ENCODE peak calls at places on chromosomes 7 and 10, in nine cellular contexts. J is lower lobe of right lung; M is adrenal gland; W is ovary; D is CD8-positive, alpha-beta T cell; Q is HCT116; V is neuronal stem cell; C is CD8-positive, alpha-beta memory T cell; B is left ventricle myocardium inferior. O is an unnamed sample.

GRCh38 chr7:43586251-43586900 is 3.5 kb downstream of the STK17A start:
- DNase-seq in J (no peak), M (no peak), W (no peak), D (no peak), Q (no peak), V (no peak), C (peak), B (no peak), O (no peak)

GRCh38 chr7:135274495-135275268 is 41.0 kb downstream of the STRA8 start:
- DNase-seq in J (no peak), M (peak), W (peak), D (peak), Q (peak), V (peak), C (peak), B (peak), O (peak)

GRCh38 chr7:112084506-112084905 is 121.7 kb downstream of the DOCK4 start:
- DNase-seq in J (peak), M (no peak), W (no peak), D (no peak), Q (no peak), V (no peak), C (no peak), B (no peak), O (no peak)

GRCh38 chr10:123241391-123242141 is 87.4 kb downstream of the BUB3 start:
- DNase-seq in J (no peak), M (no peak), W (no peak), D (peak), Q (no peak), V (no peak), C (peak), B (no peak), O (no peak)

GRCh38 chr7:47291461-47292051 is 290.4 kb downstream of the TNS3 start:
- DNase-seq in J (no peak), M (peak), W (no peak), D (no peak), Q (peak), V (no peak), C (no peak), B (no peak), O (no peak)

GRCh38 chr10:130399425-130399950 is 263.3 kb downstream of the GLRX3 start:
- DNase-seq in J (no peak), M (no peak), W (no peak), D (no peak), Q (no peak), V (no peak), C (no peak), B (no peak), O (no peak)

GRCh38 chr10:18005445-18005780 is 53.7 kb downstream of the SLC39A12 start:
- DNase-seq in J (no peak), M (no peak), W (no peak), D (no peak), Q (no peak), V (no peak), C (no peak), B (no peak), O (no peak)

GRCh38 chr7:153943428-153944370 is 108.5 kb upstream of the DPP6 start:
- DNase-seq in J (no peak), M (no peak), W (no peak), D (no peak), Q (no peak), V (peak), C (no peak), B (no peak), O (no peak)

GRCh38 chr10:46255696-46256355 is 31.0 kb upstream of the ANTXRL start:
- DNase-seq in J (peak), M (peak), W (no peak), D (no peak), Q (peak), V (peak), C (no peak), B (peak), O (peak)

GRCh38 chr7:481219-481930 is 38.3 kb downstream of the PDGFA start:
- DNase-seq in J (no peak), M (no peak), W (no peak), D (no peak), Q (no peak), V (no peak), C (no peak), B (peak), O (no peak)

GRCh38 chr10:30062090-30062489 is 2.7 kb upstream of the JCAD start:
- DNase-seq in J (no peak), M (no peak), W (no peak), D (no peak), Q (no peak), V (no peak), C (no peak), B (no peak), O (no peak)

GRCh38 chr7:142614116-142614515 is 135.2 kb upstream of the PRSS1 start:
- DNase-seq in J (no peak), M (no peak), W (no peak), D (no peak), Q (no peak), V (no peak), C (no peak), B (no peak), O (no peak)

GRCh38 chr10:2980116-2980515 is 87.2 kb upstream of the PFKP start:
- DNase-seq in J (no peak), M (no peak), W (no peak), D (no peak), Q (no peak), V (no peak), C (no peak), B (no peak), O (peak)

GRCh38 chr7:96173777-96174176 is 148.1 kb downstream of the SLC25A13 start:
- DNase-seq in J (no peak), M (no peak), W (no peak), D (no peak), Q (no peak), V (no peak), C (no peak), B (no peak), O (no peak)

GRCh38 chr10:99966306-99966705 is 43.4 kb downstream of the DNMBP start:
- DNase-seq in J (no peak), M (no peak), W (no peak), D (no peak), Q (peak), V (no peak), C (no peak), B (no peak), O (no peak)

GRCh38 chr10:120486671-120487205 is 29.7 kb downstream of the PLPP4 start:
- DNase-seq in J (no peak), M (no peak), W (no peak), D (no peak), Q (no peak), V (no peak), C (no peak), B (no peak), O (no peak)

GRCh38 chr7:131642429-131642828 is 86.0 kb upstream of the PODXL start:
- DNase-seq in J (no peak), M (no peak), W (no peak), D (no peak), Q (no peak), V (no peak), C (no peak), B (no peak), O (no peak)

GRCh38 chr7:70774895-70775527 is 356.9 kb upstream of the GALNT17 start:
- DNase-seq in J (no peak), M (no peak), W (no peak), D (no peak), Q (no peak), V (no peak), C (no peak), B (no peak), O (no peak)

GRCh38 chr7:132508724-132509348 is 67.4 kb downstream of the PLXNA4 start:
- DNase-seq in J (no peak), M (no peak), W (no peak), D (no peak), Q (no peak), V (no peak), C (no peak), B (peak), O (no peak)

GRCh38 chr7:157897686-157898085 is 560.9 kb downstream of the DNAJB6 start:
- DNase-seq in J (no peak), M (no peak), W (no peak), D (no peak), Q (no peak), V (no peak), C (no peak), B (no peak), O (no peak)

GRCh38 chr7:2851499-2851898 is 7.4 kb upstream of the GNA12 start:
- DNase-seq in J (no peak), M (no peak), W (no peak), D (no peak), Q (no peak), V (no peak), C (no peak), B (no peak), O (no peak)

GRCh38 chr7:5692845-5693278 is 88.6 kb downstream of the RNF216 start:
- DNase-seq in J (no peak), M (no peak), W (no peak), D (no peak), Q (no peak), V (no peak), C (no peak), B (no peak), O (no peak)

GRCh38 chr10:42491001-42491592 is 147.3 kb downstream of the ZNF33B start:
- DNase-seq in J (no peak), M (no peak), W (no peak), D (no peak), Q (no peak), V (no peak), C (no peak), B (no peak), O (no peak)

GRCh38 chr10:110916554-110917346 is 2.2 kb downstream of the BBIP1 start:
- DNase-seq in J (no peak), M (no peak), W (no peak), D (no peak), Q (no peak), V (no peak), C (no peak), B (no peak), O (peak)

GRCh38 chr7:66307591-66308215 is 102.6 kb downstream of the TPST1 start:
- DNase-seq in J (no peak), M (peak), W (no peak), D (no peak), Q (no peak), V (no peak), C (no peak), B (no peak), O (peak)

GRCh38 chr7:1668932-1669485 is 1.1 kb upstream of the ELFN1 start:
- DNase-seq in J (peak), M (no peak), W (no peak), D (no peak), Q (no peak), V (peak), C (no peak), B (no peak), O (no peak)

GRCh38 chr10:1643911-1644810 is 93.2 kb downstream of the ADARB2 start:
- DNase-seq in J (no peak), M (no peak), W (no peak), D (no peak), Q (no peak), V (no peak), C (no peak), B (no peak), O (no peak)

DNA sequence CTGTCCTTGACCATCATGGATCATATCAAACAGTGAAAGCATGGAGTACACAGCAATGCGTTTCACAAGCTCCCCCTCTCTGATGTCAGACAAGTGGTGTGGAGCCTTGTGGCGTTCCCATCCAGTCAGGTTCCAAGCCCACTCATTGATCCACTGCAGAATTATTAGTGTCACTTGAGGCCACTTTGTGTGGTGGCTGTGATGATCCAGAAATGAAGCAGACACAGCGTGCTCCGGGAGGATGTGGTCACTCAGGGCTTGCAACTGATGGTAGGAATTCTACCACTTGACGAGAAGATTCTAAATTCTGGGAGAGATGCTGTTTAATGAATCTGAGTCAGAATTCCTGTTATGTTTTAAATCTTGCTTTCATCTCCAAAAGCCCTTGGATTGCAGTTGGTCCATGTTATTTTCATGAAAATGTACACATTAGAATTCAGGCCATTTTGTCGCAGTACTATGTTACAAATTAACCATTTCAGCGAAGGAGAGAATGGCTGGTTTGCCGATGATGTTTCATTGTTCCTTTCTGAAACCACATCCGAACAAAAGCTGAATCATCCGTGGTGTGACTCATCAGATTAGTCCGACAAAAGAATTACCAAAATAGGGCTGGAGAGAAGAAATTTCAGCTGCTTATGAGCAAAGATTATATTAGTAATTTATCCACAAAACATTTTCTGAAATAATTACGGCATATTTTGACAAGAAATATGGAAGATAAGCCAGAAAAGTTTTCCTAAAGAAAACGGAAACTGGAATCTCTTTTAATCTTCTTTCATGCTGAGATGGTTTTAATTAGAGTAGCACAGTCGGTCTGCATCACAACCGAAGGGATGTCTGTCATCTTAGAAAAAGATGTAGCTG is 48.1 kb downstream of the INSYN2A start:
- DNase-seq in J (no peak), M (no peak), W (no peak), D (no peak), Q (peak), V (no peak), C (no peak), B (no peak), O (no peak)
- H3K27ac ChIP-seq in J (no peak), M (no peak), W (no peak), D (no peak), Q (peak), V (no peak), C (no peak), B (no peak), O (no peak)

DNA sequence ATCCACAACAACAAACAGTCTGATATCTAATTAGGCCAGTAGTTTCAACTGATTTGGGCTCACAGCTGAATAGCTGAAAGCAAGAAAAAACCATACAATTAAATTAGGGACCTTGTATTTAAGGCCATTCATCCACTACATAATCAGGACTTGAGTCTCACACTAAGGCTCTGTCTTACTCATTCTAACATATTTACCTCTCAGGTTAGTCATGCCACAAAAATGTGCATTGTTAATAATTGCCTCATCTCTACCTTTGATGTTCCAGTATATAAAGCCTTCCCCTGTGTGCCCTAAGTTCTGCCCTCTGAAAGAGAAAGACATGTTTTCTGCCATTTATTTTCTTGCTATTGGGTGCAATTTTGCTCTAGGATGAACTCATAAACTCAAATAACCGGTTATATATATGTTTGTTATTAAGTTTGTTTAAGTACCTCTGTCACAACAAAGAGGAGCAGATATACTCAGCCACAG is 5.3 kb upstream of the C1GALT1 start:
- DNase-seq in J (no peak), M (no peak), W (no peak), D (no peak), Q (peak), V (peak), C (no peak), B (no peak), O (no peak)
- H3K4me3 ChIP-seq in J (no peak), M (no peak), W (no peak), D (no peak), Q (peak), V (no peak), C (no peak), B (no peak), O (no peak)

DNA sequence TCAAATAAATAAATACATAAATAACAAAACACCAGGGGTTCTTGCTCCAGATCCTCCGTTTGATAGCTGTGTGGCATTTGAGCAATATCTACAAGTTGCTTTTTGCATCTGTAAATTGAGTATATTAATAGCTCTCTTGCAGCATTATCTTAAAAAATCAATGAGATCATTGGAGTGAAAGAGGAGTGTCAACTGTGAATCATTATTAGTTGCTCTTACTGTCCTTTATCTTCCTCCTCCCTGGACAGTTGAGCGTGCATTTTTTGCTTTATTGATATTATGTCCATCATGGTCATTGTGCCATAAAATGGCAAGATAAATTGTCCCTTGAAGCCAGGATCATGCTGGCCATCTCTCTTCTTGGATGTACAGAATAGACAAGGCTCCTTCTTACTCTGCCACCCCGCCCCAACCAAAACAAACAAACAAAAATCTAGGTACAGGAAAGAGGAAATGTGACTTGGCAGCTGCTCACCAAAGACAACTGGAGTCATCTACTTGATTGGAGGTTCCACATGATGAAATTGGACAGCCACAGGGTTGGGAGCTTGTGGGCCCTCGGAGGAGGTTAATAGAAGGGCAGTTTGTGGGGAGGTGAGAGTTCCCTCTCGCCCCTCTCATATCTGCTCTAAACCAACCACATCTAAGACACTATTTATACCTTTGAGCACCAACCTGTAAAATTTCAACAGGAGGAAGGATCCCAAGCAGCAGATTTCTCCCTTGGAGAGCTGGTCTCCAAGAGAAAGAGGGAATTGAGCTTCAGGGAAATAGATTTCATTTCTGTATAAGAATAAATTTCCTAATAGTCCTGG is 252.7 kb downstream of the SKIDA1 start:
- DNase-seq in J (no peak), M (no peak), W (no peak), D (no peak), Q (no peak), V (no peak), C (no peak), B (no peak), O (no peak)
- H3K27ac ChIP-seq in J (no peak), M (no peak), W (no peak), D (no peak), Q (no peak), V (no peak), C (no peak), B (no peak), O (no peak)

DNA sequence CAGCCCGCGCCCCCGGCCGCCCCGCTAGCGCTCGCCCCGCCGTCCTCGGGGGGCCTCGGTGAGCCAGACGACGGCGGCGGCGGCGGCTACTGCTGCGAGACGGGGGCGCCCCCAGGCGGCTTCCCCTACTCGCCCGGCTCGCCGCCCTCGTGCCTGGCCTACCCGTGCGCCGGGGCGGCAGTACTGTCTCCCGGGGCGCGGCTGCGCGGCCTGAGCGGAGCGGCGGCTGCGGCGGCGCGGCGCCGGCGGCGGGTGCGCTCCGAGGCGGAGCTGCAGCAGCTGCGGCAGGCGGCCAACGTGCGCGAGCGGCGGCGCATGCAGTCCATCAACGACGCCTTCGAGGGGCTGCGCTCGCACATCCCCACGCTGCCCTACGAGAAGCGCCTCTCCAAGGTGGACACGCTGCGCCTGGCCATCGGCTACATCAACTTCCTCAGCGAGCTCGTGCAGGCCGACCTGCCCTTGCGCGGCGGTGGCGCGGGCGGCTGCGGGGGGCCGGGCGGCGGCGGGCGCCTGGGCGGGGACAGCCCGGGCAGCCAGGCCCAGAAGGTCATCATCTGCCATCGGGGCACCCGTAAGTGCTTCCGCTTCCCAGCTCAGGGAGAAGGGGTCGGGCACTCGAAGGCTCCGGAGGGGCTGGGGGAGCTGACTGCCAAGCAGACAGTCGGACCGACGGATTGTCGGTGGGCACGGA is 776 bp downstream of the PTF1A start:
- DNase-seq in J (no peak), M (no peak), W (no peak), D (no peak), Q (no peak), V (no peak), C (no peak), B (no peak), O (no peak)
- H3K4me3 ChIP-seq in J (no peak), M (no peak), W (no peak), D (no peak), Q (no peak), V (no peak), C (no peak), B (peak), O (no peak)

GRCh38 chr10:92692085-92692671 is 2.4 kb downstream of the HHEX start:
- DNase-seq in J (no peak), M (peak), W (no peak), D (no peak), Q (no peak), V (peak), C (no peak), B (no peak), O (peak)
- H3K27ac ChIP-seq in J (peak), M (peak), W (no peak), D (no peak), Q (no peak), V (no peak), C (peak), B (peak), O (peak)

GRCh38 chr10:68902382-68902781 is 1.3 kb downstream of the DDX50 start:
- DNase-seq in J (no peak), M (no peak), W (no peak), D (no peak), Q (no peak), V (no peak), C (no peak), B (no peak), O (no peak)
- H3K4me3 ChIP-seq in J (peak), M (no peak), W (peak), D (no peak), Q (peak), V (peak), C (peak), B (peak), O (no peak)

DNA sequence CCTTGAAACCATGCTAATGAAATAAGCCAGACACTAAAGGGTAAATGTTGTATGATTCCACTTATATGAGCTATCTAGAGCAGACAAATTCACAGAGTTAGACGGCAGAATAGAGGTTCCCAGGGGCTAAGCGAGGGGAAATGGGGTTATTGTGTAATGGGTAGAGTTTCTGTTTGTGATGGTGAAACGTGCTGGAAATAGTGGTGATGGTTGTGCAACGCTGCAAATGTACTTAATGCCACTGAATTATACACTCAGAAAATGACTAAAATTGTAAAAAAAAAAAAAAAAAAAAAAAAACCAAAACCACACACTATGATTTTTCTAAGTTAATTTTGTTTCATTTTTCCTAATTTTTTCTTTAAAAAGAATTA is 30.0 kb downstream of the SFXN4 start:
- DNase-seq in J (no peak), M (no peak), W (no peak), D (no peak), Q (no peak), V (no peak), C (no peak), B (no peak), O (no peak)
- H3K27ac ChIP-seq in J (peak), M (peak), W (no peak), D (no peak), Q (no peak), V (no peak), C (no peak), B (peak), O (no peak)